ENCODE peak calls at places on chromosomes 5 and 9, in four cellular contexts. J is neural crest cell, M is lung microvascular endothelial cell, C is GM04503. K is an unnamed sample.

GRCh38 chr5:115686692-115687054 is 60.8 kb upstream of the TMED7 start:
- DNase-seq in J (no peak), M (peak), C (peak), K (no peak)

GRCh38 chr5:135236187-135236835 is 162.7 kb downstream of the MACROH2A1 start:
- DNase-seq in J (no peak), M (no peak), C (no peak), K (no peak)

GRCh38 chr5:112880219-112880964 is 19.3 kb downstream of the SRP19 start:
- DNase-seq in J (no peak), M (no peak), C (no peak), K (no peak)

GRCh38 chr5:139140631-139141071 is 57.5 kb downstream of the SIL1 start:
- DNase-seq in J (no peak), M (no peak), C (peak), K (no peak)

GRCh38 chr5:51651476-51651875 is 268.2 kb downstream of the ISL1 start:
- DNase-seq in J (no peak), M (peak), C (no peak), K (no peak)

GRCh38 chr9:131660466-131661405 is 79.1 kb downstream of the RAPGEF1 start:
- DNase-seq in J (no peak), M (no peak), C (no peak), K (no peak)

GRCh38 chr9:91421022-91421765 is 2.4 kb downstream of the NFIL3 start:
- DNase-seq in J (peak), M (peak), C (no peak), K (no peak)

GRCh38 chr5:157718529-157718928 is 12.7 kb upstream of the THG1L start:
- DNase-seq in J (no peak), M (peak), C (peak), K (no peak)

GRCh38 chr5:123080215-123080614 is 8.8 kb upstream of the PRDM6 start:
- DNase-seq in J (no peak), M (no peak), C (no peak), K (no peak)